ENCODE peak calls at places on chromosomes 12 and 14, in six cellular contexts. One of them, this sample, is unnamed.
A peak's percentile ranks its signal among the peaks of the same experiment; 100 is the strongest.

GRCh38 chr12:96047151-96047620 is 11.8 kb upstream of the LTA4H start:
- DNase-seq in upper lobe of right lung: no peak
- DNase-seq in mucosa of gallbladder: no peak
- DNase-seq in esophagus squamous epithelium: no peak
- DNase-seq in HEK293T: no peak
- DNase-seq in progenitor cell of endocrine pancreas: no peak
- DNase-seq in this sample: no peak

GRCh38 chr12:120015313-120015712 is 26.3 kb downstream of the BICDL1 start:
- DNase-seq in progenitor cell of endocrine pancreas: no peak
- DNase-seq in HEK293T: no peak
- DNase-seq in mucosa of gallbladder: no peak
- DNase-seq in esophagus squamous epithelium: no peak
- DNase-seq in upper lobe of right lung: no peak
- DNase-seq in this sample: peak; percentile 31

GRCh38 chr12:32312049-32312670 is 87.2 kb upstream of the FGD4 start:
- DNase-seq in HEK293T: peak; percentile 39
- DNase-seq in progenitor cell of endocrine pancreas: no peak
- DNase-seq in esophagus squamous epithelium: no peak
- DNase-seq in mucosa of gallbladder: no peak
- DNase-seq in upper lobe of right lung: no peak
- DNase-seq in this sample: no peak

GRCh38 chr12:5429741-5430557 is 2.0 kb upstream of the NTF3 start:
- DNase-seq in upper lobe of right lung: no peak
- DNase-seq in mucosa of gallbladder: no peak
- DNase-seq in esophagus squamous epithelium: no peak
- DNase-seq in progenitor cell of endocrine pancreas: no peak
- DNase-seq in HEK293T: no peak
- DNase-seq in this sample: no peak

GRCh38 chr12:62757048-62757447 is 177.9 kb downstream of the PPM1H start:
- DNase-seq in mucosa of gallbladder: no peak
- DNase-seq in HEK293T: no peak
- DNase-seq in esophagus squamous epithelium: no peak
- DNase-seq in progenitor cell of endocrine pancreas: no peak
- DNase-seq in upper lobe of right lung: no peak
- DNase-seq in this sample: no peak

GRCh38 chr14:96088131-96088880 is 49.1 kb downstream of the C14orf132 start:
- DNase-seq in progenitor cell of endocrine pancreas: no peak
- DNase-seq in HEK293T: no peak
- DNase-seq in esophagus squamous epithelium: no peak
- DNase-seq in upper lobe of right lung: no peak
- DNase-seq in mucosa of gallbladder: no peak
- DNase-seq in this sample: no peak

GRCh38 chr14:55913324-55914035 is 204.7 kb upstream of the PELI2 start:
- DNase-seq in upper lobe of right lung: no peak
- DNase-seq in progenitor cell of endocrine pancreas: no peak
- DNase-seq in HEK293T: no peak
- DNase-seq in mucosa of gallbladder: peak; percentile 42
- DNase-seq in esophagus squamous epithelium: no peak
- DNase-seq in this sample: no peak

GRCh38 chr12:117968826-117969659 is at the start of gene KSR2:
- DNase-seq in HEK293T: peak; percentile 84
- DNase-seq in progenitor cell of endocrine pancreas: peak; percentile 81
- DNase-seq in upper lobe of right lung: peak; percentile 95
- DNase-seq in mucosa of gallbladder: peak; percentile 73
- DNase-seq in esophagus squamous epithelium: no peak
- DNase-seq in this sample: peak; percentile 10

GRCh38 chr12:126432780-126433179 is 1367.5 kb downstream of the AACS start:
- DNase-seq in progenitor cell of endocrine pancreas: no peak
- DNase-seq in HEK293T: no peak
- DNase-seq in mucosa of gallbladder: no peak
- DNase-seq in upper lobe of right lung: no peak
- DNase-seq in esophagus squamous epithelium: no peak
- DNase-seq in this sample: no peak

GRCh38 chr12:120698677-120699076 is 11.6 kb upstream of the UNC119B start:
- DNase-seq in HEK293T: no peak
- DNase-seq in esophagus squamous epithelium: no peak
- DNase-seq in progenitor cell of endocrine pancreas: no peak
- DNase-seq in upper lobe of right lung: no peak
- DNase-seq in mucosa of gallbladder: no peak
- DNase-seq in this sample: no peak

GRCh38 chr14:20524027-20524426 is 18.7 kb downstream of the RNASE10 start:
- DNase-seq in upper lobe of right lung: no peak
- DNase-seq in esophagus squamous epithelium: no peak
- DNase-seq in mucosa of gallbladder: no peak
- DNase-seq in progenitor cell of endocrine pancreas: no peak
- DNase-seq in HEK293T: no peak
- DNase-seq in this sample: no peak

GRCh38 chr14:29584992-29585391 is 342.7 kb downstream of the PRKD1 start:
- DNase-seq in HEK293T: peak; percentile 13
- DNase-seq in mucosa of gallbladder: peak; percentile 50
- DNase-seq in upper lobe of right lung: peak; percentile 65
- DNase-seq in progenitor cell of endocrine pancreas: peak; percentile 21
- DNase-seq in esophagus squamous epithelium: no peak
- DNase-seq in this sample: no peak

GRCh38 chr14:81348086-81348485 is 52.0 kb downstream of the STON2 start:
- DNase-seq in mucosa of gallbladder: no peak
- DNase-seq in esophagus squamous epithelium: no peak
- DNase-seq in progenitor cell of endocrine pancreas: no peak
- DNase-seq in HEK293T: no peak
- DNase-seq in upper lobe of right lung: no peak
- DNase-seq in this sample: no peak

GRCh38 chr14:35342160-35343010 is 50.2 kb downstream of the PSMA6 start:
- DNase-seq in upper lobe of right lung: no peak
- DNase-seq in mucosa of gallbladder: no peak
- DNase-seq in HEK293T: no peak
- DNase-seq in progenitor cell of endocrine pancreas: no peak
- DNase-seq in esophagus squamous epithelium: no peak
- DNase-seq in this sample: no peak

GRCh38 chr12:19431407-19432308 is 7.6 kb upstream of the AEBP2 start:
- DNase-seq in upper lobe of right lung: no peak
- DNase-seq in esophagus squamous epithelium: no peak
- DNase-seq in progenitor cell of endocrine pancreas: no peak
- DNase-seq in HEK293T: no peak
- DNase-seq in mucosa of gallbladder: no peak
- DNase-seq in this sample: no peak

GRCh38 chr12:102063066-102063465 is 1.3 kb upstream of the WASHC3 start:
- DNase-seq in progenitor cell of endocrine pancreas: no peak
- DNase-seq in HEK293T: no peak
- DNase-seq in mucosa of gallbladder: no peak
- DNase-seq in esophagus squamous epithelium: no peak
- DNase-seq in upper lobe of right lung: no peak
- DNase-seq in this sample: no peak

GRCh38 chr12:128791395-128792322 is 32.1 kb downstream of the SLC15A4 start:
- DNase-seq in HEK293T: no peak
- DNase-seq in esophagus squamous epithelium: no peak
- DNase-seq in mucosa of gallbladder: no peak
- DNase-seq in progenitor cell of endocrine pancreas: no peak
- DNase-seq in upper lobe of right lung: peak; percentile 40
- DNase-seq in this sample: no peak

GRCh38 chr12:11729008-11729407 is 79.5 kb downstream of the ETV6 start:
- DNase-seq in progenitor cell of endocrine pancreas: no peak
- DNase-seq in upper lobe of right lung: no peak
- DNase-seq in esophagus squamous epithelium: no peak
- DNase-seq in HEK293T: no peak
- DNase-seq in mucosa of gallbladder: peak; percentile 85
- DNase-seq in this sample: no peak